ENCODE peak calls at places on chromosomes 6 and 20, in nine cellular contexts. L is COR-L47; J is T-helper 22 cell; D is effector memory CD8-positive, alpha-beta T cell; E is RCC 7860; C is activated CD4-positive, alpha-beta T cell treated with anti-CD3 and anti-CD28 coated beads for 36 hours; Q is HTR-8/SVneo; O is stimulated activated CD4-positive, alpha-beta T cell treated with anti-CD3 and anti-CD28 coated beads, TNF-alpha, amount 100 ng/mL, for 4 hours; M is NCI-H1105. U is an unnamed sample.

GRCh38 chr6:108581237-108581931 is 20.7 kb downstream of the FOXO3 start:
- DNase-seq in E (peak), Q (no peak), L (peak), M (peak), C (no peak), J (no peak), O (no peak), D (no peak), U (no peak)

GRCh38 chr6:57108691-57109090 is 18.7 kb downstream of the ZNF451 start:
- DNase-seq in M (no peak), C (no peak), O (no peak), Q (no peak), D (no peak), L (no peak), J (no peak), E (no peak), U (no peak)

GRCh38 chr6:35911871-35912653 is 8.8 kb downstream of the SRPK1 start:
- DNase-seq in O (no peak), E (no peak), Q (no peak), M (no peak), L (no peak), D (no peak), J (no peak), C (no peak), U (no peak)

GRCh38 chr20:2814587-2815051 is at the start of gene C20orf141:
- DNase-seq in J (no peak), L (no peak), Q (peak), C (no peak), D (no peak), E (peak), M (no peak), O (no peak), U (no peak)

GRCh38 chr20:58597021-58597940 is 53.8 kb upstream of the STX16 start:
- DNase-seq in M (no peak), L (no peak), Q (no peak), J (no peak), D (no peak), O (no peak), E (no peak), C (no peak), U (no peak)

GRCh38 chr6:63560806-63561672 is 11.2 kb upstream of the LOC128125822 start:
- DNase-seq in Q (peak), E (no peak), C (no peak), D (no peak), O (no peak), M (no peak), J (no peak), L (no peak), U (no peak)

GRCh38 chr20:38725959-38726848 is 1.9 kb downstream of the SLC32A1 start:
- DNase-seq in D (no peak), M (no peak), Q (peak), E (no peak), C (peak), J (no peak), O (no peak), L (no peak), U (no peak)

GRCh38 chr6:125789576-125790402 is 971 bp upstream of the NCOA7 start:
- DNase-seq in Q (no peak), J (no peak), D (peak), C (peak), L (peak), M (peak), O (no peak), E (no peak), U (peak)

GRCh38 chr6:124995645-124996325 is 33.5 kb downstream of the RNF217 start:
- DNase-seq in L (no peak), D (no peak), J (no peak), Q (no peak), C (no peak), E (no peak), M (no peak), O (no peak), U (no peak)

GRCh38 chr20:60453847-60454246 is 495.6 kb downstream of the CDH26 start:
- DNase-seq in Q (peak), L (no peak), E (no peak), D (no peak), J (no peak), C (no peak), M (no peak), O (no peak), U (no peak)

GRCh38 chr20:50856475-50857041 is 61.7 kb downstream of the BCAS4 start:
- DNase-seq in O (no peak), J (no peak), M (no peak), D (no peak), C (no peak), Q (no peak), L (no peak), E (no peak), U (no peak)

GRCh38 chr20:44967207-44967807 is 995 bp downstream of the STK4 start:
- DNase-seq in D (peak), Q (no peak), J (no peak), O (no peak), M (no peak), L (no peak), E (peak), C (peak), U (no peak)

GRCh38 chr20:11375368-11375767 is 542.3 kb upstream of the BTBD3 start:
- DNase-seq in M (no peak), L (no peak), E (no peak), D (no peak), Q (no peak), C (no peak), J (no peak), O (no peak), U (no peak)

GRCh38 chr6:56529594-56530191 is 113.0 kb downstream of the DST start:
- DNase-seq in Q (no peak), C (no peak), D (no peak), M (no peak), J (no peak), E (no peak), O (no peak), L (no peak), U (no peak)

GRCh38 chr6:19697744-19698290 is 139.4 kb upstream of the ID4 start:
- DNase-seq in C (no peak), D (no peak), Q (peak), O (no peak), E (peak), J (no peak), M (no peak), L (no peak), U (no peak)

GRCh38 chr6:135052939-135053338 is 1.7 kb downstream of the HBS1L start:
- DNase-seq in L (no peak), E (no peak), M (no peak), J (no peak), C (no peak), Q (no peak), D (no peak), O (no peak), U (no peak)

GRCh38 chr6:169363590-169363989 is 109.9 kb upstream of the THBS2 start:
- DNase-seq in L (no peak), C (no peak), Q (no peak), J (no peak), O (no peak), D (no peak), E (no peak), M (no peak), U (no peak)

GRCh38 chr6:46279874-46280273 is 109.1 kb upstream of the ENPP5 start:
- DNase-seq in O (no peak), L (no peak), C (no peak), M (no peak), E (no peak), Q (no peak), J (no peak), D (no peak), U (no peak)

GRCh38 chr20:31596831-31597482 is 8.1 kb upstream of the ID1 start:
- DNase-seq in M (no peak), J (no peak), O (no peak), D (no peak), Q (no peak), L (no peak), E (no peak), C (no peak), U (peak)

GRCh38 chr6:127111526-127111925 is 6.9 kb upstream of the RSPO3 start:
- DNase-seq in Q (no peak), M (no peak), L (no peak), O (no peak), C (no peak), J (no peak), D (no peak), E (peak), U (no peak)

GRCh38 chr20:45407067-45407745 is 883 bp upstream of the DBNDD2 start:
- DNase-seq in L (peak), D (no peak), M (peak), C (peak), E (no peak), O (no peak), J (no peak), Q (peak), U (peak)

GRCh38 chr6:71250050-71250689 is 38.4 kb upstream of the OGFRL1 start:
- DNase-seq in E (peak), Q (peak), J (no peak), D (no peak), L (no peak), C (no peak), M (no peak), O (no peak), U (no peak)

GRCh38 chr6:44489912-44490604 is 102.6 kb downstream of the CDC5L start:
- DNase-seq in M (no peak), J (no peak), C (no peak), O (no peak), D (no peak), L (no peak), E (peak), Q (peak), U (no peak)

GRCh38 chr6:53734473-53735299 is 60.1 kb upstream of the LRRC1 start:
- DNase-seq in O (no peak), D (peak), Q (peak), C (peak), E (peak), J (no peak), M (no peak), L (no peak), U (peak)

GRCh38 chr6:16179970-16180431 is 51.1 kb downstream of the MYLIP start:
- DNase-seq in O (no peak), Q (no peak), E (no peak), C (peak), D (peak), J (peak), M (no peak), L (no peak), U (no peak)

GRCh38 chr6:169404828-169405227 is 151.2 kb upstream of the THBS2 start:
- DNase-seq in M (no peak), O (no peak), J (no peak), L (no peak), E (no peak), D (no peak), C (no peak), Q (no peak), U (no peak)

GRCh38 chr6:41156771-41157170 is 2.6 kb upstream of the TREML1 start:
- DNase-seq in E (no peak), M (no peak), C (no peak), D (no peak), L (no peak), O (no peak), J (no peak), Q (no peak), U (no peak)